ENCODE peak calls at places on chromosomes 2 and 18, in six cellular contexts. J is right lobe of liver, T is AG09309, F is astrocyte of the spinal cord, Z is ovary, I is BJ. D is an unnamed sample.

GRCh38 chr2:213757525-213757924 is 473.3 kb downstream of the SPAG16 start:
- DNase-seq in J (no peak), T (no peak), F (no peak), Z (no peak), I (no peak), D (no peak)

GRCh38 chr2:3487432-3487831 is 31.9 kb downstream of the ADI1 start:
- DNase-seq in J (no peak), T (no peak), F (no peak), Z (no peak), I (no peak), D (no peak)

GRCh38 chr2:186551323-186552050 is 38.4 kb upstream of the ITGAV start:
- DNase-seq in J (no peak), T (no peak), F (peak), Z (no peak), I (no peak), D (peak)

GRCh38 chr2:41872646-41873045 is 175.2 kb upstream of the PKDCC start:
- DNase-seq in J (no peak), T (no peak), F (peak), Z (no peak), I (no peak), D (no peak)

GRCh38 chr2:53715568-53715967 is 52.0 kb upstream of the CHAC2 start:
- DNase-seq in J (no peak), T (no peak), F (peak), Z (no peak), I (no peak), D (no peak)

GRCh38 chr2:134897932-134898331 is 20.7 kb upstream of the CCNT2 start:
- DNase-seq in J (no peak), T (no peak), F (peak), Z (no peak), I (no peak), D (no peak)

GRCh38 chr2:24463271-24463670 is 27.8 kb upstream of the NCOA1 start:
- DNase-seq in J (no peak), T (no peak), F (no peak), Z (no peak), I (no peak), D (no peak)

GRCh38 chr2:114076961-114077360 is 187.1 kb downstream of the ACTR3 start:
- DNase-seq in J (no peak), T (no peak), F (no peak), Z (no peak), I (no peak), D (no peak)

GRCh38 chr2:108446703-108447102 is 2.3 kb upstream of the GCC2 start:
- DNase-seq in J (no peak), T (no peak), F (no peak), Z (no peak), I (no peak), D (no peak)

GRCh38 chr18:10739152-10739551 is 213.3 kb downstream of the NAPG start:
- DNase-seq in J (no peak), T (no peak), F (peak), Z (no peak), I (no peak), D (no peak)

GRCh38 chr2:201172279-201172678 is 10.7 kb upstream of the CASP10 start:
- DNase-seq in J (no peak), T (no peak), F (no peak), Z (no peak), I (no peak), D (no peak)

GRCh38 chr2:109350526-109350925 is 221.5 kb downstream of the SH3RF3 start:
- DNase-seq in J (no peak), T (no peak), F (no peak), Z (no peak), I (no peak), D (no peak)

GRCh38 chr2:71226391-71226964 is 425 bp downstream of the PAIP2B start:
- DNase-seq in J (peak), T (no peak), F (no peak), Z (peak), I (no peak), D (no peak)

GRCh38 chr2:169131587-169132512 is 62.5 kb downstream of the DHRS9 start:
- DNase-seq in J (no peak), T (no peak), F (peak), Z (no peak), I (no peak), D (no peak)

GRCh38 chr2:188050716-188051115 is 241.0 kb upstream of the GULP1 start:
- DNase-seq in J (no peak), T (peak), F (peak), Z (no peak), I (no peak), D (peak)

GRCh38 chr18:37554399-37554787 is 11.2 kb downstream of the CELF4 start:
- DNase-seq in J (no peak), T (no peak), F (no peak), Z (no peak), I (no peak), D (no peak)

GRCh38 chr2:38775097-38775920 is 2.7 kb upstream of the GEMIN6 start:
- DNase-seq in J (no peak), T (no peak), F (no peak), Z (no peak), I (no peak), D (no peak)

GRCh38 chr2:241036397-241036963 is 38.1 kb downstream of the SNED1 start:
- DNase-seq in J (no peak), T (no peak), F (peak), Z (no peak), I (no peak), D (no peak)

GRCh38 chr2:52414596-52414995 is 1353.0 kb upstream of the CHAC2 start:
- DNase-seq in J (no peak), T (no peak), F (no peak), Z (no peak), I (no peak), D (no peak)

GRCh38 chr2:46779447-46779941 is 136.1 kb downstream of the MCFD2 start:
- DNase-seq in J (no peak), T (no peak), F (peak), Z (no peak), I (no peak), D (no peak)

GRCh38 chr18:10379511-10379910 is 74.9 kb upstream of the APCDD1 start:
- DNase-seq in J (no peak), T (no peak), F (no peak), Z (no peak), I (peak), D (no peak)

GRCh38 chr2:239636808-239637207 is 236.0 kb upstream of the HDAC4 start:
- DNase-seq in J (no peak), T (no peak), F (peak), Z (no peak), I (no peak), D (no peak)

GRCh38 chr2:85893428-85894258 is 4.9 kb upstream of the ST3GAL5 start:
- DNase-seq in J (no peak), T (no peak), F (peak), Z (no peak), I (peak), D (no peak)

GRCh38 chr2:98771771-98772521 is 41.0 kb upstream of the MGAT4A start:
- DNase-seq in J (no peak), T (peak), F (peak), Z (no peak), I (no peak), D (no peak)

GRCh38 chr2:226813148-226813701 is 13.6 kb upstream of the IRS1 start:
- DNase-seq in J (no peak), T (no peak), F (peak), Z (no peak), I (no peak), D (no peak)
- TF ChIP-seq CTCF in J (no peak), T (peak), F (peak), Z (no peak), I (peak), D (peak)

GRCh38 chr2:235612551-235612950 is 118.7 kb downstream of the AGAP1 start:
- DNase-seq in J (no peak), T (no peak), F (no peak), Z (no peak), I (no peak), D (no peak)

GRCh38 chr2:235614176-235614860 is 120.5 kb downstream of the AGAP1 start:
- DNase-seq in J (no peak), T (no peak), F (no peak), Z (no peak), I (no peak), D (no peak)

GRCh38 chr2:235616846-235617245 is 123.0 kb downstream of the AGAP1 start:
- DNase-seq in J (no peak), T (no peak), F (no peak), Z (no peak), I (no peak), D (no peak)

GRCh38 chr2:235613671-235614070 is 119.8 kb downstream of the AGAP1 start:
- DNase-seq in J (no peak), T (no peak), F (no peak), Z (no peak), I (no peak), D (no peak)

DNA sequence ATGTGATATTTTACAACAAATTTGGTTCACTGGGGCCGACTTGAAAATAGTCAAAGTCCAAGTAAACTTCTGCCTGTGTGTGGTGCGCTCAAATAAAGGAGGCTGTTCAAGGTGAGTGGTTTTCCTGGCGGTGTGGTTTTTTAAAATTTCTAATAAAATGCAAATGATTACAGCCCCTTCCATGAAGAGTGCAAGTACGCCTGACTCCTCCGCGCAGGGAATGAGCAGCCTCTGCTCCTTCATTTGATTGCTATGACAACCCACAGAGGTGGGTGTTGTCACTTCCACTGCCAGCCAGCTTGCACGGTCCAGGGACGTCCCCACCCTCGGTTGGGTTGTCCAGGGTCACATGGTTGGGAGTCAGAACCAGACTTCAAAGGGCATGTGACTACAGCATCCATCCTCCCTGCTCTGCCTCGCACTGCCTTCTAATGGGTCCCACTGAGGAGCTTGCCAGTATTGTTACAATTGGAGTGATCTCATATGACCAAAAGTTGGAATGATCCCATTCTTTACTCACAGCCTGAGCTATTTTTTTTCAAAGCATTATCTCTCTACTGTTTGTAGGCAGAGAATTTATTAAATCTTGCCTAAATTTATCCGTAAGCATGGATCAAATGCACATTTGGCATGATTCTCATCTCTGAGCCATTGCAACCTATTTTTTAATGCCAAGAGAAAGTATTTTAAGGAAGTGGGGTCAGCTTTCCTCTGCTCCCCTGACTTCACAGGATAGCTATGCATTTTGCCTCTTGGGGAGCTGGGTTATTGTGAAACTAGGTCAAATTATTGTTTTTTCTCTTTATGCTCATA is 121.3 kb downstream of the AGAP1 start:
- DNase-seq in J (no peak), T (peak), F (peak), Z (peak), I (peak), D (peak)
- H3K4me3 ChIP-seq in J (no peak), T (no peak), F (no peak), Z (no peak), I (no peak), D (no peak)

GRCh38 chr18:6219116-6219717 is 195.5 kb downstream of the L3MBTL4 start:
- DNase-seq in J (no peak), T (peak), F (peak), Z (no peak), I (no peak), D (peak)
- TF ChIP-seq CTCF in J (peak), T (peak), F (peak), Z (peak), I (peak), D (peak)

GRCh38 chr2:183125659-183126341 is 1.6 kb downstream of the NUP35 start:
- DNase-seq in J (no peak), T (no peak), F (no peak), Z (no peak), I (no peak), D (no peak)
- H3K4me3 ChIP-seq in J (peak), T (no peak), F (no peak), Z (peak), I (no peak), D (peak)

GRCh38 chr2:74984017-74984416 is 25.6 kb downstream of the POLE4 start:
- DNase-seq in J (no peak), T (no peak), F (no peak), Z (no peak), I (no peak), D (no peak)

GRCh38 chr2:74979844-74980243 is 21.4 kb downstream of the POLE4 start:
- DNase-seq in J (no peak), T (no peak), F (no peak), Z (no peak), I (no peak), D (no peak)

GRCh38 chr2:74984947-74985637 is 26.6 kb downstream of the POLE4 start:
- DNase-seq in J (no peak), T (no peak), F (no peak), Z (no peak), I (no peak), D (no peak)

GRCh38 chr2:74983606-74984005 is 25.2 kb downstream of the POLE4 start:
- DNase-seq in J (no peak), T (no peak), F (no peak), Z (no peak), I (no peak), D (no peak)

GRCh38 chr2:74982581-74982980 is 24.1 kb downstream of the POLE4 start:
- DNase-seq in J (no peak), T (no peak), F (no peak), Z (no peak), I (no peak), D (no peak)
- TF ChIP-seq CTCF in J (no peak), T (peak), F (no peak), Z (no peak), I (no peak), D (peak)